ENCODE peak calls at places on chromosomes 3 and 15, in six cellular contexts. J, E, K, W, F and L are unnamed samples.

GRCh38 chr3:71031914-71032521 is 551.5 kb downstream of the FOXP1 start:
- DNase-seq in K (no peak), E (no peak), J (no peak), F (peak), W (no peak), L (peak)

GRCh38 chr15:78206326-78207109 is 27.8 kb downstream of the ACSBG1 start:
- DNase-seq in J (peak), W (peak), E (no peak), F (no peak), K (no peak), L (no peak)

GRCh38 chr3:18344306-18345014 is 80.7 kb downstream of the SATB1 start:
- DNase-seq in K (no peak), E (peak), F (no peak), J (no peak), W (no peak), L (no peak)

GRCh38 chr15:100060276-100060926 is 281.4 kb downstream of the ADAMTS17 start:
- DNase-seq in E (no peak), K (peak), F (peak), W (no peak), J (no peak), L (no peak)

GRCh38 chr3:43618142-43618541 is 3.7 kb downstream of the ANO10 start:
- DNase-seq in E (no peak), K (no peak), F (no peak), W (no peak), J (no peak), L (no peak)

GRCh38 chr3:112074616-112075497 is 11.3 kb upstream of the C3orf52 start:
- DNase-seq in F (no peak), J (peak), E (peak), K (no peak), W (peak), L (peak)

GRCh38 chr3:102478160-102478559 is 43.3 kb downstream of the ZPLD1 start:
- DNase-seq in F (no peak), J (no peak), K (no peak), W (no peak), E (no peak), L (no peak)

GRCh38 chr3:98188553-98188952 is 22.1 kb downstream of the OR5H15 start:
- DNase-seq in E (peak), F (no peak), K (peak), J (no peak), W (no peak), L (peak)

GRCh38 chr15:26477044-26477443 is 295.8 kb downstream of the GABRB3 start:
- DNase-seq in J (no peak), W (no peak), K (no peak), F (no peak), E (no peak), L (no peak)

GRCh38 chr3:113304856-113305540 is 93.6 kb downstream of the BOC start:
- DNase-seq in E (peak), W (no peak), K (no peak), J (no peak), F (no peak), L (no peak)

GRCh38 chr3:168865022-168865551 is 769.4 kb upstream of the GOLIM4 start:
- DNase-seq in F (no peak), J (peak), E (no peak), K (peak), W (no peak), L (peak)

GRCh38 chr3:136984837-136985236 is 27.1 kb downstream of the IL20RB start:
- DNase-seq in W (peak), K (no peak), J (peak), F (no peak), E (no peak), L (no peak)

GRCh38 chr3:101261506-101261905 is 58.9 kb downstream of the IMPG2 start:
- DNase-seq in K (no peak), F (no peak), E (no peak), J (no peak), W (no peak), L (no peak)

GRCh38 chr3:169147246-169148008 is 516.1 kb downstream of the MECOM start:
- DNase-seq in W (no peak), J (peak), F (peak), K (peak), E (peak), L (no peak)

GRCh38 chr15:73727330-73728018 is 25.7 kb downstream of the INSYN1 start:
- DNase-seq in J (no peak), K (no peak), F (no peak), W (no peak), E (no peak), L (no peak)

GRCh38 chr3:172260381-172260780 is 187.9 kb downstream of the GHSR start:
- DNase-seq in J (no peak), K (no peak), W (no peak), E (no peak), F (no peak), L (no peak)

GRCh38 chr3:47617061-47618010 is 38.7 kb upstream of the CSPG5 start:
- DNase-seq in K (no peak), J (no peak), F (no peak), W (no peak), E (no peak), L (no peak)

GRCh38 chr15:69484837-69485236 is 32.2 kb downstream of the RPLP1 start:
- DNase-seq in J (peak), W (no peak), E (no peak), F (no peak), K (no peak), L (no peak)

GRCh38 chr15:45118131-45118588 is 4.0 kb downstream of the DUOXA2 start:
- DNase-seq in K (peak), W (peak), F (peak), E (peak), J (peak), L (peak)

GRCh38 chr3:47250309-47251060 is 32.1 kb downstream of the KIF9 start:
- DNase-seq in J (peak), F (peak), K (peak), W (no peak), E (peak), L (peak)

GRCh38 chr15:101590785-101591184 is 61.4 kb downstream of the TM2D3 start:
- DNase-seq in E (no peak), K (no peak), W (no peak), F (no peak), J (no peak), L (no peak)

GRCh38 chr15:74415966-74416916 is 17.5 kb downstream of the SEMA7A start:
- DNase-seq in F (no peak), E (no peak), W (no peak), K (no peak), J (no peak), L (no peak)

GRCh38 chr3:134874737-134875413 is 79.8 kb downstream of the EPHB1 start:
- DNase-seq in W (no peak), K (no peak), E (no peak), J (no peak), F (no peak), L (peak)
- TF ChIP-seq CTCF in W (no peak), K (no peak), E (no peak), J (no peak), F (no peak), L (no peak)

DNA sequence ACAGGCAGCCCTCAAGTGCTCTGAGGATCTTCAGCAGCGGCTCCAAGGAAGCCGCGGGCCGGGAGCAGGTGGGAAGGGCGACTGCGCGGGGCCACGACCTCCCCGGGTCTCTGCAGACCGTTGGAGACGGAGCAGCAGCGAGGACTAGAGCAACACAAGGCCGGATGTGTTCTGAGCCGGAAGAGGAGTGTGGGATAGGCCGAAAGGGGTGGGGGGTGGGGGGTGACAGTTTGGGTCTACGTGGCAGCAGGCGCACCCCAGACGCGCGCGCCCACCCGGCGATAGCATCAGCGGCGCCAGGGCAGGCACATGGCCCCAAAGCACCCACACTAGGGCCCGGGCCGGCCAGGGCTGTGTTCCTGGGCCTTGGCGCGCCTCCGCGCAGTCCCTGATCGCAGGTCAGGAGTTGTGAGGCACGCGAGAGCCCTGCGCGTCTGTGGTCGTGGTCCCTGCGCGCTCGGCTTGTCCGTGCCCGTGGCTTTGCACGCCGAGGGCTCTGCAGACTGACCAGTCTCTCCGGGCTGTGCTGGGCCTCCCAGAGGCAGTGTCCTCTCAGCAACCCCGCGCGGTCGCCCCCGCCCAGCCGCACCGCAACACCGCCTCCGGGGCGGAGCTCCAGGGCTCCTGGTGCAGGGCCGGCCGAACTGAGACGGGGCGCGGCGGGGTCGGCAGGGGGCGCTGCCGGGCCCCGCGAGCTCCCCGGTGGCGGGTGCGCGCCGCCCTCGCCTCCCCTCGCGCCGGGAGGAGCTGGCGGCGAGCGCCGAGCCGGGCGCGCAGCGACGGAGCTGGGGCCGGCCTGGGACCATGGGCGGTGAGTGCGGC is at the start of gene PXYLP1:
- DNase-seq in F (peak), K (peak), J (peak), W (peak), E (peak), L (peak)
- TF ChIP-seq CTCF in F (peak), K (peak), J (peak), W (no peak), E (peak), L (peak)

DNA sequence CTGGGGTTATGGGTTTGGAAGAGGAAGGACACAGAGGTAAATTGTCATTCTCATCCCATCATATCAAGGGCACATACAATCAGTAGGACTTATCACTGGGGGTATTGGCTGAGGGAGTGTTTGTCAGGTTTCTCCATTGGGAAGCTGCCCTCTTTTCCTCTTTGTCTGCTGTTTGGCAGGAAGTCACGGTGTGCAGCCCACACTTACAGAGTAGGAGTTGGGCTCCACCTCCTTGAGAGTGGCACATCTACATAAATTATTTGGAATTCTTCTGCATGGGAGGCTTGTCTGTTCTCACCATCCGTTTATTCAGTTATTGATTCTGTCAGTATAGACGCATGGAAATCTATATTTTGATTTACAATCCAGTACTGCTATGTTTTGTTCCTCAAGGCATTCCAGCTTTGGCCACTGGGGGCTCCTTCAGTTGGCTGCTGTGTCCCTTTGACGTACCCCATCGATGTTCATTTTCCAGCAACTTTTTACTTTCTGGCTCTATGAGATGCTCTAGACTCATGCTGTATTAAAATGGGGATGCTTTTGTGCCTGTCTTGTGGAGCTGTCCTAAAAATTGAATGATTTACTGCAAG is 200.3 kb downstream of the SLCO3A1 start:
- DNase-seq in K (no peak), E (no peak), J (no peak), F (no peak), W (no peak), L (no peak)
- TF ChIP-seq CTCF in K (no peak), E (peak), J (no peak), F (no peak), W (no peak), L (peak)

GRCh38 chr3:33318709-33319380 is 41.6 kb downstream of the FBXL2 start:
- DNase-seq in W (no peak), E (no peak), J (no peak), F (no peak), K (no peak), L (peak)

GRCh38 chr3:33314993-33315392 is 37.8 kb downstream of the FBXL2 start:
- DNase-seq in K (no peak), E (no peak), J (no peak), W (no peak), F (no peak), L (no peak)

GRCh38 chr3:33317963-33318708 is 40.9 kb downstream of the FBXL2 start:
- DNase-seq in W (no peak), J (no peak), E (no peak), K (no peak), F (no peak), L (peak)

GRCh38 chr3:33313331-33313730 is 36.1 kb downstream of the FBXL2 start:
- DNase-seq in J (no peak), F (no peak), W (no peak), K (no peak), E (no peak), L (no peak)

DNA sequence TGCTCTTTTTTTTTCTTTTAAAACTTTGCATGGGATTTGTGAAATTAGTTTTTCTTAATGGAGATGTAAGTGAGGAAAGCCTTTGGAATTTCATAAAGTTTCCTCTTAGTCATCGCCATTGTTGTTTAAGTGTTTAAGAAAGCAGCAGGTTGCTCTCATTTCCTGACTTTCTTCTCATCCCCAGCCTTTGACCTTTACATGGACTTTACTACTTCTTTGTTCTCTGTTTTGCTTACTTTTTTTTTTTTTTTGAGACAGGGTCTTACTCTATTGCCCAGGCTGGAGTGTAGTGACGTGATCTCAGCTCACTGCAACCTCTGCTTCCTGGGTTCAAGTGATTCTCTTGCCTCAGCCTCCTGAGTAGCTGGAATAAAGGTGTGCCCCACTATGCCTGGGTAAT is 38.6 kb downstream of the FBXL2 start:
- DNase-seq in E (no peak), W (no peak), F (no peak), K (no peak), J (no peak), L (no peak)
- TF ChIP-seq CTCF in E (no peak), W (no peak), F (no peak), K (no peak), J (no peak), L (no peak)

GRCh38 chr3:124584552-124585391 is 145.5 kb upstream of the UMPS start:
- DNase-seq in E (peak), J (peak), W (peak), K (peak), F (peak), L (peak)
- TF ChIP-seq CTCF in E (no peak), J (no peak), W (no peak), K (no peak), F (no peak), L (no peak)